ENCODE peak calls at places on chromosomes 11 and 22, in eight cellular contexts. Q, Z, A, E, J, Y, F and L are unnamed samples.
A peak's percentile ranks its signal among the peaks of the same experiment; 100 is the strongest.

GRCh38 chr11:3835100-3835485 is 5.7 kb downstream of the RHOG start:
- DNase-seq in J (no peak), A (no peak), Q (peak; percentile 27), E (no peak), F (no peak), Y (no peak), Z (no peak), L (no peak)

GRCh38 chr11:73323464-73323863 is 15.4 kb downstream of the ARHGEF17 start:
- DNase-seq in Z (no peak), J (peak; percentile 19), A (peak; percentile 93), Y (peak; percentile 87), E (no peak), Q (peak; percentile 77), F (peak; percentile 87), L (peak; percentile 61)

GRCh38 chr11:69479591-69480271 is 1.7 kb upstream of the LINC01488 start:
- DNase-seq in E (peak; percentile 82), F (no peak), Y (no peak), Z (peak; percentile 71), Q (no peak), A (no peak), J (no peak), L (peak; percentile 92)

GRCh38 chr11:124712392-124712791 is 27.4 kb upstream of the NRGN start:
- DNase-seq in F (no peak), Z (no peak), J (no peak), E (no peak), Y (no peak), Q (no peak), A (no peak), L (no peak)

GRCh38 chr11:4551346-4551979 is 6.5 kb downstream of the OR52M1 start:
- DNase-seq in A (no peak), Q (peak; percentile 16), Y (no peak), Z (no peak), J (no peak), F (no peak), E (no peak), L (no peak)

GRCh38 chr22:38739300-38740055 is 16.3 kb downstream of the SUN2 start:
- DNase-seq in F (no peak), J (no peak), Z (no peak), E (no peak), Y (no peak), A (no peak), Q (no peak), L (no peak)

GRCh38 chr22:18947905-18948304 is 11.8 kb upstream of the PRODH start:
- DNase-seq in Q (no peak), J (no peak), A (peak; percentile 5), E (peak; percentile 45), F (no peak), Z (no peak), Y (peak; percentile 57), L (peak; percentile 26)

GRCh38 chr11:19673924-19674390 is 38.7 kb upstream of the NAV2 start:
- DNase-seq in J (peak; percentile 63), Q (no peak), Y (peak; percentile 82), F (peak; percentile 74), E (no peak), A (peak; percentile 88), Z (peak; percentile 76), L (peak; percentile 67)

GRCh38 chr11:45920531-45921477 is 1.7 kb upstream of the LARGE2 start:
- DNase-seq in Q (no peak), J (no peak), Z (no peak), F (no peak), E (no peak), A (no peak), Y (no peak), L (no peak)

GRCh38 chr11:20102393-20102792 is 57.9 kb downstream of the DBX1 start:
- DNase-seq in Z (no peak), J (no peak), Y (no peak), F (peak; percentile 40), Q (no peak), E (no peak), A (no peak), L (no peak)

GRCh38 chr11:84871116-84871515 is 756.0 kb downstream of the DLG2 start:
- DNase-seq in Y (no peak), E (no peak), F (no peak), Q (no peak), J (no peak), Z (no peak), A (no peak), L (no peak)

GRCh38 chr11:2406878-2407410 is 6.4 kb downstream of the TSSC4 start:
- DNase-seq in E (no peak), A (no peak), Y (no peak), Q (no peak), Z (no peak), F (no peak), J (no peak), L (no peak)

GRCh38 chr22:30701872-30702271 is 7.2 kb downstream of the OSBP2 start:
- DNase-seq in Q (peak; percentile 61), F (no peak), J (no peak), Z (no peak), E (no peak), Y (no peak), A (no peak), L (no peak)

DNA sequence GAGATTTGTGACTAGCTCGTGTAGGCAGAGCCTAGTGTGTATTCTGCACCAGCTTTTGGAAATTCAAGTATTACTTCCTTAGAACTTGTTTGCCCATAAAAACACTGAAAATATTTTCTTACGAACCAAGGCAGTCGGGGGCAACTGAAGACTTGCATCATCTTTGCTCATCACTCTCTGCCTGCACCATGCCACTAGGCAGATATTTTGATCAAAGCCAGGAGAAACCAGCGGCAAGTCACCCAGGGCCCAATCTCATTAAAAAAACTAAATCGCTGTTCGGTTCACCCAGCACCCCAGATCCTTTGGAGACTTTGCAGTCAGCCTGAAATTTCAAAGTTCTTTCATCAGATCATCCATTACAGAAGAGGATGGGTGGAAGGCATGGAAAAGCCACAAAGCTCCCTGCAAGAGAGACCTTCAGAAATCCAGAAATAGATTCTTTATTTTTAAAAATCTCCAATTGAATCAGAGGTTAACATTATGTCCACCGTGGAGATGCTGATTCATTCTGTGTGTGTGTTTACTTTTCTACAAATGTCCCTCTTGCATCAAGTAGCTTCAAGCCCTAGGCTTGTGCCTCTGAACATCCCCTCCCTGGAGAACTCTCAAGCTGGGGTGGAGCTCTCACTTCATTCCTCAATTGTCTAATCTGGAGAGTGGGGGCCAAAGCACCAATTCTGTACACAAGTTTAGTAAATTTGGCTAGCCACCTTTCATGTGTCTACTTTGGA is 78.4 kb downstream of the ETS1 start:
- DNase-seq in E (no peak), Y (no peak), Z (no peak), J (no peak), Q (peak; percentile 86), F (no peak), A (no peak), L (no peak)
- H3K4me1 ChIP-seq in E (no peaks in the 10 kb centered on the region), Y (peaks cover 53% of the 10 kb centered on the region), Z (no peaks in the 10 kb centered on the region), J (peaks cover 72% of the 10 kb centered on the region), Q (peaks cover 30% of the 10 kb centered on the region), F (peaks cover 12% of the 10 kb centered on the region), A (peaks cover 8% of the 10 kb centered on the region), L (peaks cover 7% of the 10 kb centered on the region)

DNA sequence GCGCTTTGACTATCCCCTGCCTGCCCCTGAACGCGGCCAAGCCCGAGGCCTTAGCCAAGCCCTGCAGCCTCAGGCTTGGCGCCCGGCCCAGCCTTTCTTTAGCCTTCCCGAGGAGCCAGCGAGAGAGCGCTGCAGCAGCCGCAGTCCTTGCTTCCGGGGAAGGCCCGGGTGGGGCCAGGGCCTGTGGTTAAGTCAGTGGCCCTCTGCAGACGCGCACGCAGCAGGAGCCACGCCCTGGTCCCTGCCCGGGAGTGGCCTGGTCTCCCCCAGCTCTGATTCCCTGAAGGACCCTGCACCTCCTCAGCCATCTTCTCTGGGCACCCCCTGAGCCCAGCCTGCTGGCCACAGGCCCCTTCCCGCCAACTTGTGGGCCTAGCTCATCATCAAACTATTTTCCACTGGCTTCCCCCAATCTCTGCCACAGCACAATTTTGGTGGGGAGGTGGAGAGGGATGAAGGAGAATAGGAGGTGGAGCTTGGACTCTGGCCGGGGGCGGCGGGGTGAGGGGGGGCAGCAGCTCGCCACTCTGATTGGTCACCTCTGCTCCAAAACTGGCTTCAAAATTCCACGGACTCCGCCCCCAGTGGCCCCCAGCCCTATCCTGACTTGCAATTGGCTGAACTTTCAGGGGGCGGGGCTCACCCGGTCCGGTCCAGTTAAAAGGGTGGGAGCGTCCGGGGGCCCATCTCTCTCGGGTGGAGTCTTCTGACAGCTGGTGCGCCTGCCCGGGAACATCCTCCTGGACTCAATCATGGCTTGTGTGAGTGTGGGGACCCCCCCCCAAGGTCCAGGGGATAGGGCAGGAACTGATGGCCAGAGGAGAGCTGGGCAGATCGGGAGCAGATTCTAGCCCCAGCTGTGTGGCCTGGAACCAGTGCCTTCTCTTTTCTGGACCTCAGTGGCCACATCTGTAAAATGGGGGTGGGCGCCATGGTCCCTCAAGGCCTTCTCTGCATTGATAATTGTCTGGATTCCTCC is at the start of gene LGALS1:
- DNase-seq in Q (peak; percentile 97), E (peak; percentile 88), Z (peak; percentile 91), F (peak; percentile 98), J (peak; percentile 92), Y (peak; percentile 98), A (peak; percentile 100), L (peak; percentile 92)
- TF ChIP-seq POLR2A in Q (peak; percentile 99), E (no peak), Z (peak; percentile 44), F (no peak), J (peak; percentile 49), Y (no peak), A (peak; percentile 47), L (no peak)

DNA sequence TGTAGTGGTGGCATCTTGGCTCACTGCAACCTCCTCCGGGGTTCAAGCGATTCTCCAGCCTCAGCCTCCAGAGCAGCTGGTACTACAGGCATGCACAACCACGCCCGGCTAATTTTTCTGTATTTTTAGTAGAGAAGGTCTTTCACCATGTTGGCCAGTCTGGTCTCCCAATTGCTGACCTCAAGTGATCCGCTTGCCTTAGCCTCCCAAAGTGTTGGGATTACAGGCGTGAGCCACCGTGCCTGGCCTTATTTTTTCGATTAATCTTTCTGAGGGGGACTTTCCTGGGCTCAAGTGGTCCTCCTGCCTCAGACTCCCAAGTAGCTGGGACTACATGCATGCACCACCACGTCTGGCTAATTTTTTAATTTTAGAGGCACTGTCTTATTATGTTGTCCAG is 5.6 kb downstream of the SNU13 start:
- DNase-seq in E (peak; percentile 17), Z (no peak), F (no peak), Q (no peak), A (no peak), J (no peak), Y (no peak), L (no peak)
- H3K4me3 ChIP-seq in E (peak overlapping the region; percentile 51), Z (no peak overlapping the region), F (peak overlapping the region; percentile 76), Q (peak overlapping the region; percentile 94), A (no peak overlapping the region), J (peak overlapping the region; percentile 65), Y (peak overlapping the region; percentile 64), L (peak overlapping the region; percentile 59)

GRCh38 chr11:33268945-33269567 is 11.9 kb downstream of the HIPK3 start:
- DNase-seq in J (no peak), Z (no peak), A (no peak), F (no peak), Q (peak; percentile 29), E (no peak), Y (no peak), L (no peak)

GRCh38 chr11:33269822-33270221 is 12.6 kb downstream of the HIPK3 start:
- DNase-seq in E (no peak), J (no peak), Z (no peak), Y (no peak), Q (no peak), A (no peak), F (no peak), L (no peak)

GRCh38 chr11:33264926-33265325 is 7.7 kb downstream of the HIPK3 start:
- DNase-seq in Y (no peak), Z (no peak), F (no peak), A (no peak), J (no peak), E (no peak), Q (no peak), L (no peak)

GRCh38 chr11:33263549-33263948 is 6.4 kb downstream of the HIPK3 start:
- DNase-seq in Y (no peak), Q (no peak), A (no peak), J (no peak), E (no peak), Z (no peak), F (no peak), L (no peak)

GRCh38 chr11:33266418-33267215 is 9.4 kb downstream of the HIPK3 start:
- DNase-seq in A (no peak), J (no peak), Q (peak; percentile 58), F (peak; percentile 76), Y (no peak), Z (no peak), E (no peak), L (no peak)
- H3K4me1 ChIP-seq in A (peaks cover 28% of the 10 kb centered on the region), J (peaks cover 85% of the 10 kb centered on the region), Q (peaks cover 10% of the 10 kb centered on the region), F (peaks cover 43% of the 10 kb centered on the region), Y (peaks cover 71% of the 10 kb centered on the region), Z (no peaks in the 10 kb centered on the region), E (no peaks in the 10 kb centered on the region), L (no peaks in the 10 kb centered on the region)